ENCODE peak calls at places on chromosomes 3 and 15, in eight cellular contexts. U is trophoblast cell; Q is activated CD4-positive, alpha-beta T cell treated with anti-CD3 and anti-CD28 coated beads for 24 hours; E is mammary epithelial cell; X is AG09309; N is amygdala; Y is GDM1; S is activated T-cell treated with anti-CD3 and anti-CD28 coated beads, Interleukin-2, amount 50 U/mL, for 72 hours. W is an unnamed sample.

GRCh38 chr3:50486219-50486888 is 17.1 kb downstream of the CACNA2D2 start:
- DNase-seq in X (no peak), S (peak), E (no peak), N (no peak), Q (no peak), U (no peak), Y (no peak), W (no peak)

GRCh38 chr3:156899951-156900350 is 73.8 kb downstream of the LEKR1 start:
- DNase-seq in Y (no peak), N (no peak), U (no peak), S (no peak), E (no peak), X (peak), Q (no peak), W (no peak)

GRCh38 chr3:156605686-156606605 is 51.0 kb upstream of the SSR3 start:
- DNase-seq in X (peak), E (peak), Q (no peak), S (no peak), Y (no peak), U (peak), N (peak), W (peak)

GRCh38 chr3:139522421-139522820 is 17.1 kb downstream of the RBP1 start:
- DNase-seq in Y (no peak), E (no peak), N (no peak), S (no peak), Q (no peak), U (no peak), X (no peak), W (no peak)

GRCh38 chr3:52527039-52527731 is 6.5 kb downstream of the NT5DC2 start:
- DNase-seq in E (no peak), X (no peak), S (no peak), Y (no peak), N (no peak), Q (no peak), U (peak), W (no peak)

GRCh38 chr15:67746022-67746421 is 79.3 kb upstream of the SKOR1 start:
- DNase-seq in S (no peak), Q (no peak), E (peak), X (peak), N (no peak), Y (no peak), U (peak), W (no peak)

GRCh38 chr15:57130956-57131355 is 212.5 kb downstream of the TCF12 start:
- DNase-seq in U (no peak), N (no peak), E (no peak), Q (no peak), S (no peak), X (no peak), Y (no peak), W (no peak)

GRCh38 chr3:126472277-126473006 is 3.2 kb downstream of the ZXDC start:
- DNase-seq in Q (no peak), E (peak), S (no peak), X (peak), U (peak), N (peak), Y (peak), W (peak)

GRCh38 chr3:147038456-147038855 is 367.9 kb downstream of the ZIC4 start:
- DNase-seq in Y (no peak), S (no peak), U (no peak), X (peak), N (no peak), E (no peak), Q (no peak), W (no peak)

GRCh38 chr3:57094011-57094535 is 33.6 kb downstream of the SPATA12 start:
- DNase-seq in X (no peak), Q (no peak), Y (no peak), N (no peak), S (no peak), E (no peak), U (no peak), W (no peak)

W was measured in GM20000.